ENCODE peak calls at places on chromosomes 13 and 19, in nine cellular contexts. One of them, this sample, is unnamed.

GRCh38 chr13:106063591-106064308 is 471.7 kb downstream of the EFNB2 start:
- DNase-seq in HL-60: no peak
- DNase-seq in heart left ventricle: no peak
- DNase-seq in IMR-90: peak; percentile 83
- DNase-seq in ascending aorta: no peak
- DNase-seq in breast epithelium: no peak
- DNase-seq in choroid plexus epithelial cell: peak; percentile 65
- DNase-seq in astrocyte: peak; percentile 91
- DNase-seq in left lung: no peak
- DNase-seq in this sample: no peak

GRCh38 chr19:31301306-31301980 is 47.8 kb downstream of the TSHZ3 start:
- DNase-seq in astrocyte: no peak
- DNase-seq in breast epithelium: no peak
- DNase-seq in heart left ventricle: no peak
- DNase-seq in ascending aorta: no peak
- DNase-seq in left lung: peak; percentile 12
- DNase-seq in IMR-90: no peak
- DNase-seq in HL-60: no peak
- DNase-seq in choroid plexus epithelial cell: no peak
- DNase-seq in this sample: no peak

GRCh38 chr19:40744554-40745401 is 5.5 kb downstream of the ACTMAP start:
- DNase-seq in breast epithelium: no peak
- DNase-seq in choroid plexus epithelial cell: peak; percentile 53
- DNase-seq in left lung: peak; percentile 62
- DNase-seq in heart left ventricle: no peak
- DNase-seq in IMR-90: no peak
- DNase-seq in HL-60: no peak
- DNase-seq in astrocyte: no peak
- DNase-seq in ascending aorta: no peak
- DNase-seq in this sample: no peak

GRCh38 chr19:3250675-3251074 is 26.2 kb downstream of the CELF5 start:
- DNase-seq in choroid plexus epithelial cell: peak; percentile 22
- DNase-seq in breast epithelium: no peak
- DNase-seq in HL-60: peak; percentile 26
- DNase-seq in IMR-90: no peak
- DNase-seq in astrocyte: no peak
- DNase-seq in heart left ventricle: no peak
- DNase-seq in ascending aorta: no peak
- DNase-seq in left lung: no peak
- DNase-seq in this sample: peak; percentile 31

GRCh38 chr19:6186435-6186834 is 51.0 kb downstream of the ACSBG2 start:
- DNase-seq in HL-60: no peak
- DNase-seq in astrocyte: no peak
- DNase-seq in IMR-90: no peak
- DNase-seq in choroid plexus epithelial cell: no peak
- DNase-seq in heart left ventricle: no peak
- DNase-seq in left lung: no peak
- DNase-seq in breast epithelium: no peak
- DNase-seq in ascending aorta: no peak
- DNase-seq in this sample: no peak

GRCh38 chr19:719081-719512 is 10.4 kb downstream of the PALM start:
- DNase-seq in IMR-90: no peak
- DNase-seq in ascending aorta: no peak
- DNase-seq in astrocyte: no peak
- DNase-seq in breast epithelium: no peak
- DNase-seq in left lung: no peak
- DNase-seq in choroid plexus epithelial cell: peak; percentile 53
- DNase-seq in HL-60: no peak
- DNase-seq in heart left ventricle: peak; percentile 82
- DNase-seq in this sample: no peak

GRCh38 chr19:18939922-18940775 is 868 bp downstream of the HOMER3 start:
- DNase-seq in ascending aorta: no peak
- DNase-seq in IMR-90: peak; percentile 46
- DNase-seq in choroid plexus epithelial cell: peak; percentile 66
- DNase-seq in breast epithelium: no peak
- DNase-seq in HL-60: no peak
- DNase-seq in astrocyte: peak; percentile 26
- DNase-seq in heart left ventricle: peak; percentile 56
- DNase-seq in left lung: peak; percentile 67
- DNase-seq in this sample: no peak

GRCh38 chr13:112968380-112968909 is 569 bp upstream of the MCF2L start:
- DNase-seq in IMR-90: no peak
- DNase-seq in choroid plexus epithelial cell: no peak
- DNase-seq in left lung: peak; percentile 64
- DNase-seq in heart left ventricle: peak; percentile 76
- DNase-seq in astrocyte: no peak
- DNase-seq in ascending aorta: no peak
- DNase-seq in breast epithelium: peak; percentile 35
- DNase-seq in HL-60: no peak
- DNase-seq in this sample: peak; percentile 49

GRCh38 chr13:20387441-20387971 is 138.2 kb downstream of the CRYL1 start:
- DNase-seq in breast epithelium: no peak
- DNase-seq in astrocyte: peak; percentile 51
- DNase-seq in ascending aorta: no peak
- DNase-seq in HL-60: peak; percentile 40
- DNase-seq in left lung: no peak
- DNase-seq in heart left ventricle: no peak
- DNase-seq in IMR-90: peak; percentile 34
- DNase-seq in choroid plexus epithelial cell: peak; percentile 61
- DNase-seq in this sample: no peak

GRCh38 chr19:40745402-40745780 is 4.9 kb downstream of the ACTMAP start:
- DNase-seq in astrocyte: peak; percentile 39
- DNase-seq in ascending aorta: no peak
- DNase-seq in choroid plexus epithelial cell: peak; percentile 85
- DNase-seq in IMR-90: peak; percentile 63
- DNase-seq in heart left ventricle: no peak
- DNase-seq in HL-60: no peak
- DNase-seq in breast epithelium: no peak
- DNase-seq in left lung: no peak
- DNase-seq in this sample: no peak

GRCh38 chr13:93260591-93260990 is 34.0 kb downstream of the GPC6 start:
- DNase-seq in IMR-90: peak; percentile 44
- DNase-seq in HL-60: no peak
- DNase-seq in ascending aorta: no peak
- DNase-seq in choroid plexus epithelial cell: peak; percentile 54
- DNase-seq in heart left ventricle: no peak
- DNase-seq in left lung: no peak
- DNase-seq in astrocyte: peak; percentile 41
- DNase-seq in breast epithelium: no peak
- DNase-seq in this sample: no peak

GRCh38 chr19:18062043-18062442 is 24.7 kb downstream of the IL12RB1 start:
- DNase-seq in choroid plexus epithelial cell: no peak
- DNase-seq in IMR-90: no peak
- DNase-seq in left lung: no peak
- DNase-seq in breast epithelium: no peak
- DNase-seq in HL-60: no peak
- DNase-seq in ascending aorta: no peak
- DNase-seq in astrocyte: no peak
- DNase-seq in heart left ventricle: no peak
- DNase-seq in this sample: no peak

GRCh38 chr13:47548294-47548825 is 452.7 kb downstream of the SUCLA2 start:
- DNase-seq in ascending aorta: no peak
- DNase-seq in left lung: no peak
- DNase-seq in astrocyte: no peak
- DNase-seq in IMR-90: no peak
- DNase-seq in breast epithelium: no peak
- DNase-seq in HL-60: no peak
- DNase-seq in choroid plexus epithelial cell: no peak
- DNase-seq in heart left ventricle: no peak
- DNase-seq in this sample: no peak

GRCh38 chr13:102236830-102237621 is 164.8 kb downstream of the FGF14 start:
- DNase-seq in left lung: no peak
- DNase-seq in HL-60: no peak
- DNase-seq in IMR-90: no peak
- DNase-seq in breast epithelium: no peak
- DNase-seq in astrocyte: no peak
- DNase-seq in heart left ventricle: no peak
- DNase-seq in ascending aorta: no peak
- DNase-seq in choroid plexus epithelial cell: no peak
- DNase-seq in this sample: no peak

DNA sequence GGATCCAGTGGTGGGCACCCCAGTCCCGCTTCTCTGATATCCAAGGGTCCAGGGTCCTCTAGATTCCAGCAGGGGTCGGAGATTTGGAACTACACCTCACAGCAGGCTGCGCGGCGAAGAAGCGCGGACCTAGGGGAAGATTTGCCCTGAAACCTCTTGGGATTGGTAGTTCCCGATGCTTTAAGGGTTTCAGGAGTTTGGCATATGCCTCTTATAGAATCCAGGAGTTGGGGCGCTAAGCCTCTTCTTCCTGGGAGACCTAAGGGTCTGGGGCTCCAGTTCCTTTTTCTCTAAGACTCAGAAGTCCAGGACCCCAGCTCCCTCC is 349 bp downstream of the BCL2L12 start:
- DNase-seq in left lung: no peak
- DNase-seq in HL-60: no peak
- DNase-seq in ascending aorta: no peak
- DNase-seq in astrocyte: no peak
- DNase-seq in heart left ventricle: no peak
- DNase-seq in breast epithelium: no peak
- DNase-seq in choroid plexus epithelial cell: no peak
- DNase-seq in IMR-90: no peak
- DNase-seq in this sample: no peak
- TF ChIP-seq CTCF in left lung: no peak
- TF ChIP-seq CTCF in HL-60: no peak
- TF ChIP-seq CTCF in ascending aorta: no peak
- TF ChIP-seq CTCF in astrocyte: no peak
- TF ChIP-seq CTCF in heart left ventricle: no peak
- TF ChIP-seq CTCF in breast epithelium: no peak
- TF ChIP-seq CTCF in choroid plexus epithelial cell: no peak
- TF ChIP-seq CTCF in IMR-90: peak; percentile 12
- TF ChIP-seq CTCF in this sample: no peak

DNA sequence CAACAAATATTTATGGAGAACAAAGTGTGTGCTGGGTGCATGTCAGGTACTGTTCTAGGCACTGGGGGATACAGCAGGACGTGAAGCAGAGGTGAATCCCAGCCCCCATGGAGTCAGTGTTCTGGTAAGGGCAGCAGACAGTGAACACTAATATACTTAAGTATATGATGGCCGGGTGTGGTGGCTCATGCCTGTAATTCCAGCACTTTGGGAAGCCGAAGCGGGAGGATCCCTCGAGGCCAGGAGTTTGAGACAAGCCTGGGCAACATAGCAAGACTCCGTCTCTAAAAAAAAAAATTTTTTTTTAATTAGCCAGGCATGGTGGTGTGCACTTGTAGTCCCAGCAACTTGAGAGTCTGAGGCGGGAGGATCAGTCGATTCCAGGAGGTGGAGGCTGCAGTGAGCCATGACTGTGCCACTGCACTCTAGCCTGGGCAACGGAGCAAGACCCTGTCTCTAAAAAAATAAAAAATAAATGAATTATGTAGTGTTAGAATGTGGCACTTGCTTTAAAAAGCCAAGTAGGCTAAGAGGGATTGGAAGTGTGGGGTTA is 22.6 kb downstream of the CHST8 start:
- DNase-seq in ascending aorta: no peak
- DNase-seq in choroid plexus epithelial cell: no peak
- DNase-seq in IMR-90: no peak
- DNase-seq in left lung: no peak
- DNase-seq in heart left ventricle: no peak
- DNase-seq in astrocyte: no peak
- DNase-seq in HL-60: no peak
- DNase-seq in breast epithelium: no peak
- DNase-seq in this sample: no peak
- TF ChIP-seq CTCF in ascending aorta: no peak
- TF ChIP-seq CTCF in choroid plexus epithelial cell: no peak
- TF ChIP-seq CTCF in IMR-90: no peak
- TF ChIP-seq CTCF in left lung: no peak
- TF ChIP-seq CTCF in heart left ventricle: no peak
- TF ChIP-seq CTCF in astrocyte: no peak
- TF ChIP-seq CTCF in HL-60: no peak
- TF ChIP-seq CTCF in breast epithelium: no peak
- TF ChIP-seq CTCF in this sample: no peak

DNA sequence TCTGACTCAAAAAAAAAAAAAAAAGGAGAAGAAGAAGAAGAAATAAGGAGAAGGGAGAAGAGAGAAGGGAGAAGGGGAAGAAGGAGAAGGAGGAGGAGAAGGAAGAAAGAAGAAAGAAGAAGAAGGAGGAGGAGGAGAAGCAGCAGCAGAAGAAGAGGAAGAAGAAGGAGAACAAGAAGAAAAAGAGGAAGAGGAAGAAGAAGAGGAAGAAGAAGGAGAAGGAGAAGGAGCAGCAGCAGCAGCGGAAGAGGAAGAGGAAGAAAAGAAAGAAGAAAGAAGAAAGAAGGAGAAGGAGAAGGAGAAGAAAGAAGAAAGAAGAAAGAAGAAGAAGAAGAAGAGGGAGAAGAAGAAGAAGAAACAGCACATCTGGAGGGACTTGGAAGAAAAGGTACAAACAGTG is 4.1 kb upstream of the CNN1 start:
- DNase-seq in breast epithelium: no peak
- DNase-seq in ascending aorta: no peak
- DNase-seq in left lung: no peak
- DNase-seq in choroid plexus epithelial cell: no peak
- DNase-seq in heart left ventricle: no peak
- DNase-seq in HL-60: no peak
- DNase-seq in astrocyte: no peak
- DNase-seq in IMR-90: no peak
- DNase-seq in this sample: no peak
- TF ChIP-seq CTCF in breast epithelium: no peak
- TF ChIP-seq CTCF in ascending aorta: no peak
- TF ChIP-seq CTCF in left lung: no peak
- TF ChIP-seq CTCF in choroid plexus epithelial cell: no peak
- TF ChIP-seq CTCF in heart left ventricle: no peak
- TF ChIP-seq CTCF in HL-60: no peak
- TF ChIP-seq CTCF in astrocyte: no peak
- TF ChIP-seq CTCF in IMR-90: no peak
- TF ChIP-seq CTCF in this sample: no peak

GRCh38 chr19:42282810-42283247 is 13.8 kb downstream of the CIC start:
- DNase-seq in HL-60: no peak
- DNase-seq in ascending aorta: no peak
- DNase-seq in IMR-90: no peak
- DNase-seq in astrocyte: no peak
- DNase-seq in heart left ventricle: no peak
- DNase-seq in choroid plexus epithelial cell: no peak
- DNase-seq in left lung: no peak
- DNase-seq in breast epithelium: no peak
- DNase-seq in this sample: peak; percentile 43

GRCh38 chr19:42279902-42280760 is 11.1 kb downstream of the CIC start:
- DNase-seq in left lung: peak; percentile 90
- DNase-seq in choroid plexus epithelial cell: peak; percentile 88
- DNase-seq in HL-60: peak; percentile 83
- DNase-seq in breast epithelium: peak; percentile 91
- DNase-seq in ascending aorta: peak; percentile 69
- DNase-seq in IMR-90: peak; percentile 83
- DNase-seq in astrocyte: peak; percentile 82
- DNase-seq in heart left ventricle: peak; percentile 95
- DNase-seq in this sample: peak; percentile 85

GRCh38 chr19:42282036-42282762 is 13.1 kb downstream of the CIC start:
- DNase-seq in astrocyte: peak; percentile 25
- DNase-seq in choroid plexus epithelial cell: peak; percentile 59
- DNase-seq in IMR-90: peak; percentile 34
- DNase-seq in ascending aorta: no peak
- DNase-seq in left lung: no peak
- DNase-seq in heart left ventricle: peak; percentile 36
- DNase-seq in breast epithelium: no peak
- DNase-seq in HL-60: no peak
- DNase-seq in this sample: no peak

GRCh38 chr19:42280761-42281174 is 11.7 kb downstream of the CIC start:
- DNase-seq in HL-60: no peak
- DNase-seq in astrocyte: peak; percentile 64
- DNase-seq in ascending aorta: no peak
- DNase-seq in choroid plexus epithelial cell: no peak
- DNase-seq in heart left ventricle: no peak
- DNase-seq in left lung: no peak
- DNase-seq in breast epithelium: no peak
- DNase-seq in IMR-90: peak; percentile 17
- DNase-seq in this sample: no peak

GRCh38 chr19:42281175-42282035 is 12.4 kb downstream of the CIC start:
- DNase-seq in IMR-90: peak; percentile 41
- DNase-seq in heart left ventricle: peak; percentile 80
- DNase-seq in astrocyte: peak; percentile 59
- DNase-seq in left lung: peak; percentile 63
- DNase-seq in breast epithelium: peak; percentile 83
- DNase-seq in ascending aorta: no peak
- DNase-seq in choroid plexus epithelial cell: peak; percentile 31
- DNase-seq in HL-60: peak; percentile 1
- DNase-seq in this sample: no peak
- TF ChIP-seq CTCF in IMR-90: no peak
- TF ChIP-seq CTCF in heart left ventricle: peak; percentile 9
- TF ChIP-seq CTCF in astrocyte: no peak
- TF ChIP-seq CTCF in left lung: no peak
- TF ChIP-seq CTCF in breast epithelium: no peak
- TF ChIP-seq CTCF in ascending aorta: peak; percentile 5
- TF ChIP-seq CTCF in choroid plexus epithelial cell: peak; percentile 14
- TF ChIP-seq CTCF in HL-60: no peak
- TF ChIP-seq CTCF in this sample: no peak